ENCODE peak calls at places on chromosomes 12 and 14, in five cellular contexts. H is K562; I is CD4-positive, CD25-positive, alpha-beta regulatory T cell; X is fibroblast of lung; C is body of pancreas. O is an unnamed sample. For H3K9me3 and H3K36me3, the result is how much of the 10 kb centered on the place peaks cover.

GRCh38 chr14:102739190-102739469 is 38.1 kb upstream of the TRAF3 start:
- DNase-seq in H (no peak), I (no peak), C (no peak), X (no peak), O (no peak)

GRCh38 chr12:49331360-49332222 is 5.4 kb downstream of the C1QL4 start:
- DNase-seq in X (peak), H (peak), C (peak), I (no peak), O (no peak)

GRCh38 chr12:43237238-43237879 is 314.6 kb downstream of the ADAMTS20 start:
- DNase-seq in I (no peak), X (no peak), H (no peak), C (no peak), O (no peak)

GRCh38 chr12:1093166-1093751 is 102.2 kb downstream of the ERC1 start:
- DNase-seq in I (peak), C (peak), H (peak), X (peak), O (peak)

GRCh38 chr14:68318788-68319187 is 474.1 kb downstream of the ZFP36L1 start:
- DNase-seq in H (no peak), X (no peak), I (no peak), C (no peak), O (no peak)

GRCh38 chr14:64704743-64705405 is 650 bp downstream of the PLEKHG3 start:
- DNase-seq in C (peak), I (no peak), H (peak), X (no peak), O (no peak)

GRCh38 chr12:122203968-122204828 is 689 bp downstream of the B3GNT4 start:
- DNase-seq in I (no peak), C (peak), H (no peak), X (no peak), O (no peak)

GRCh38 chr12:11941601-11942360 is 129.0 kb upstream of the BCL2L14 start:
- DNase-seq in H (no peak), X (peak), I (no peak), C (no peak), O (no peak)

GRCh38 chr12:89389755-89390661 is 37.7 kb upstream of the DUSP6 start:
- DNase-seq in I (no peak), H (no peak), X (no peak), C (no peak), O (no peak)

GRCh38 chr12:31850268-31850667 is 108.9 kb upstream of the RESF1 start:
- DNase-seq in C (no peak), H (no peak), X (peak), I (no peak), O (no peak)

GRCh38 chr12:108640802-108641445 is 7.2 kb upstream of the SELPLG start:
- DNase-seq in I (no peak), C (peak), H (peak), X (no peak), O (no peak)

GRCh38 chr12:130574402-130574801 is 141.7 kb downstream of the RIMBP2 start:
- DNase-seq in H (no peak), X (no peak), C (no peak), I (no peak), O (no peak)

GRCh38 chr12:93569301-93569655 is 3.2 kb upstream of the SOCS2 start:
- DNase-seq in I (no peak), C (no peak), H (no peak), X (no peak), O (no peak)

GRCh38 chr12:128976120-128976519 is 122.8 kb downstream of the GLT1D1 start:
- DNase-seq in C (peak), I (no peak), X (no peak), H (peak), O (no peak)

GRCh38 chr12:9120487-9121184 is 4.9 kb upstream of the A2M start:
- DNase-seq in C (no peak), H (no peak), I (no peak), X (no peak), O (no peak)

GRCh38 chr14:96213871-96214465 is 9.3 kb downstream of the BDKRB2 start:
- DNase-seq in X (no peak), C (no peak), H (no peak), I (no peak), O (no peak)

GRCh38 chr14:40271480-40271879 is 839.2 kb upstream of the FBXO33 start:
- DNase-seq in I (no peak), X (no peak), C (no peak), H (no peak), O (no peak)

GRCh38 chr12:88401153-88401552 is 179.1 kb downstream of the KITLG start:
- DNase-seq in X (peak), I (no peak), C (no peak), H (no peak), O (no peak)

GRCh38 chr12:11228268-11228879 is 41.1 kb downstream of the PRB3 start:
- DNase-seq in I (peak), X (peak), H (peak), C (peak), O (peak)

DNA sequence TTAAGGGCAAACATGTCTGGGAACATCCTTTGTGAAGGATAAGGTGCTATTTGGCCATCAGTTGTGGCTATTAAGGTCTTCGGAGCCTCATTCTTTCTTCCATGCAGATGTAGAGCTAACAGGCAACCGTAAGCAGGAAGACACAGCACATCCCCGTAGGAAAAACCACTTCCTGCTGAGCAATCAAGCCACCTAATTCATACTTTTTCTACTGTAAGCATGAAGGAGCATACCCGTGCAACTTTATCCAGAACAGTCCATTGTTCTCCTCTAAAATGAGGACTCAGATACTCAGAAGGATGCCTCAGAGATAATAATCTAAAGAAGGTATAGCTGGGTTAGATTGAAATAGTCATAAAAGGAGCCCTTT is 232.0 kb downstream of the PPM1H start:
- DNase-seq in I (no peak), H (no peak), X (no peak), C (no peak), O (no peak)
- H3K27ac ChIP-seq in I (no peak), H (no peak), X (peak), C (no peak), O (no peak)

DNA sequence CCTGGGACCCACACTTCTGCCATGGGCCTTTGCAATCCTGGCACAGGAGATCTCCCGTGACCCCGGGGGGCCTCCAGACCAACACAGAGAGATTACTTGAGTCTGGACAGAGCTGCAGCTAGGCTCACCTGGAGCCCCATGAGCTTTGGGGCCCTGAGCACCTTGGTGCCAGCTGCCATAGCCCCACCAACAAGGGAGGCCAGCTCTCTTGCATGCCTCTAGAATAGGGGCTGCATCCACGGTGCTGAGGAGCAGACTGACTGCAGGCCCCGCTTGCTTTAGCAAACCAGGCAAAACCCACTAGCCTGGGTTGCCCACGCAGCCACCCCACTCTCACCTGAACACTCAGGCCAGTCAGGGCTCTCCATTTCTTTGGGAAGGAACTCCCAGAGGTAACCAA is 3.7 kb upstream of the OR4N2 start:
- DNase-seq in I (no peak), C (no peak), H (no peak), X (no peak), O (no peak)
- H3K9me3 ChIP-seq in I (under half), C (under half), H (under half), X (under half), O (under half)

DNA sequence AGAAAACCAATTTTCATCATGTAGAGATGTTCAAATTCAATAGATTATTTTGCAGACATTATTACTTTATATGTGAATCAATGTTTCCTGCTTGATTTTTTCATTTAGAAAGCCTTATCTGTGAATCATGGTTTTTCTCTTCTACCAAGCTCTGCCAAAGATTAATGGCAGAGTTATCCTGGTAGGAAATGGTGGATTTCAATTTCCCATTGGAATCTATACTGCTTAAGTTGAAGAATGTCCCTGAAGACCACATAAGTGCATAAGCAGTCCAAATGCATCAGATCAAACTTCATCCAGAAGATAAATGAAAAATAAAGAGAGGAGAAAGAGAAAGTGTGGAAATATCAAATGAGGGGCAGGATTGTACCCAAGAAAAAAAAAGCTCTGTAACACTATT is 5.0 kb downstream of the LUM start:
- DNase-seq in X (no peak), C (no peak), I (no peak), H (no peak), O (no peak)
- H3K36me3 ChIP-seq in X (under half), C (under half), I (under half), H (under half), O (under half)

DNA sequence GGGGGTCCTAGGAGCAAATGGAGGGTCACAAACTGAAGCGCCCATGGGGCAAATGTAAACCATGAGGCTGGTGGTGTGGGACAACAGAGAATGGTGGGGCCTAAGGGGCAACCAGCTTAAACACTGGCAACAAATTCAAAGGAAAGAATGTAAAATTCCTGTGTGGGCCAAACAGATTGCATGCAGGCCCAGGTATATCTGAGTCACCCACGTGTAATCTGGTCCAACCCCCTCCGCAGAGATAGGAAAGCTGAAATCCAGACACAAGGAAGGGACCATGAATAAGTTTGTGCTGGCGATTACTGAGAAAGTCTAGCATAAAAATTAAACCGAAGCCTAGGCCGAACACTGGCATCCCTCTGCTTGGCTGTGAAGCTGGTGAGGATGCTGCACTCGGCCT is 71.6 kb downstream of the ITPK1 start:
- DNase-seq in X (no peak), I (no peak), H (no peak), C (no peak), O (no peak)
- H3K27ac ChIP-seq in X (no peak), I (no peak), H (no peak), C (peak), O (no peak)

DNA sequence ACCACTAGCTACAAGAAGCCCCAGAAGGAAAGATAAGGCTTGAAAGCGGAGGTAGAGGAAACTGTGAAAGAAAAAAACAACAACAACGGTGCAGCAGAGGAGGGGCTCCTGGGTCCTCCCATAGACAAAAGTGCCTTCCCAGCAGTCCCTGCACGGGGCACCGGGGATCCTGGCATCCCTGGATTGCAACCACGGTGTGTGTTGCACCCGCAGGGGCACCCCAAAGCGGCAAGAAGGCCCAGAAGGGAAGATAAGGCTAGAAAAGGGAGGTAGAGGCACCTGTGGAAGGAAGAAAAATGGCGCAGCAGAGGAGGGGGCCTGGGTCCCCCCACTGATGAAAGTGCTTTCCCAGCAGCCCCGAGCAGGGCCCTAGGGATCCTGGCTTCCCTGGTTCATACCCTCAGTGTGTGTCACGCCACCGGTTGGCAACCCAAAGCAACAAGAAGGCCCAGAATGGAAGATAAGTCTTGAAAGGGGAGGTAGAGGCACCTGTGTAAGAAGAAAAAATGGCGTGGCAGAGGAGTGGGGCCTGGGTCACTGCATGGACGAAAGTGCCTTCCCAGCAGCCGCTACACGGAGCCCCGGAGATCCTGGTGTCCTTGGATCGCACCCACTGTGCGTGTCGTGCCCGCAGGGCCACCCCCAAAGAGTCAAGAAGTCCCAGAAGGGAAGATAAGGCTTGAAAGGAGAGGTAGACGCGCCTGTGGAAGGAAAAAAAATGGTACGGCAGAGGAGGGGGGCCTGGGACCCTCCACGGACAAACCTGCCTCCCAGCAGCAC is 281.0 kb downstream of the ALG10 start:
- DNase-seq in H (no peak), I (no peak), X (no peak), C (no peak), O (no peak)
- H3K9me3 ChIP-seq in H (under half), I (under half), X (under half), C (under half), O (under half)

DNA sequence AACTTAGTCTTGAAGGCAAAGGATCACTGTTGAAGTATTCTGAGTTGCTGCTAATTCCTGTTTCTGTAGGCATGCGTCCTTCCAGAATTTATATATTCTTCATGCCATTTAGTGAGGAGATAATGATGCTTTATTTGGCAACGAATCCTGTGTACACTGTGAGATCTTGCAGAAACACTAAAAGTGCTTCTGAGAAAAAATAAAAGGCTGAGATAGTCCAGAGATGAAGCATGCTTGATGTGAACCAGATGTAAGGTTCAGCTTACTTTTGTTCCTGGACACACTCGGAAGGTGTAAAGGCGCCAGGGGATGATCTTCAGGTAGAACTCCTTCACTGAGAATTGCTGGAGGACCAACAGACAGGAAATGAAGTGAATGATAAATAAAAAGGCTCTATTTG is 39.1 kb downstream of the AREL1 start:
- DNase-seq in C (no peak), I (no peak), H (no peak), X (no peak), O (no peak)
- H3K36me3 ChIP-seq in C (under half), I (half or more), H (half or more), X (under half), O (under half)

GRCh38 chr14:85250369-85250768 is 279.6 kb upstream of the FLRT2 start:
- DNase-seq in I (no peak), C (no peak), X (no peak), H (no peak), O (peak)
- H3K27ac ChIP-seq in I (no peak), C (no peak), X (no peak), H (no peak), O (no peak)

O was measured in iPS DF 6.9.